ENCODE peak calls at places on chromosomes 3 and 15, in five cellular contexts. N, P, Q, S and I are unnamed samples.

GRCh38 chr3:129336093-129336706 is 57.5 kb downstream of the HMCES start:
- DNase-seq in Q (no peak), N (no peak), P (no peak), S (no peak), I (no peak)

GRCh38 chr3:25001041-25001591 is 426.9 kb upstream of the RARB start:
- DNase-seq in Q (no peak), S (no peak), N (no peak), P (no peak), I (no peak)

GRCh38 chr15:93829115-93829849 is 402.1 kb upstream of the MCTP2 start:
- DNase-seq in Q (no peak), N (no peak), P (no peak), S (no peak), I (peak; percentile 60)

GRCh38 chr15:62769604-62770003 is 272.9 kb upstream of the TPM1 start:
- DNase-seq in S (no peak), Q (no peak), N (no peak), P (no peak), I (no peak)

GRCh38 chr3:98688363-98688762 is 74.8 kb upstream of the ST3GAL6 start:
- DNase-seq in Q (no peak), N (no peak), P (no peak), S (no peak), I (no peak)

GRCh38 chr3:18739098-18739431 is 313.9 kb upstream of the SATB1 start:
- DNase-seq in Q (no peak), P (no peak), N (no peak), S (no peak), I (no peak)

GRCh38 chr3:132134611-132135010 is 99.8 kb upstream of the CPNE4 start:
- DNase-seq in P (no peak), Q (no peak), S (no peak), N (no peak), I (no peak)

GRCh38 chr3:168025076-168025475 is 70.6 kb downstream of the GOLIM4 start:
- DNase-seq in Q (no peak), P (no peak), N (no peak), S (no peak), I (no peak)

GRCh38 chr3:38478901-38479300 is 17.2 kb upstream of the EXOG start:
- DNase-seq in N (no peak), P (no peak), S (no peak), Q (no peak), I (no peak)

GRCh38 chr3:38479431-38480092 is 16.6 kb upstream of the EXOG start:
- DNase-seq in P (peak; percentile 75), S (peak; percentile 68), Q (peak; percentile 65), N (peak; percentile 45), I (peak; percentile 41)

GRCh38 chr3:38477839-38478450 is 18.2 kb upstream of the EXOG start:
- DNase-seq in Q (no peak), S (no peak), P (no peak), N (no peak), I (no peak)

GRCh38 chr3:38480930-38481329 is 15.2 kb upstream of the EXOG start:
- DNase-seq in N (no peak), P (no peak), Q (no peak), S (no peak), I (no peak)

GRCh38 chr3:38480093-38480445 is 16.1 kb upstream of the EXOG start:
- DNase-seq in Q (no peak), P (no peak), S (no peak), N (no peak), I (no peak)
- TF ChIP-seq CTCF in Q (no peak), P (no peak), S (no peak), N (peak; percentile 34), I (no peak)

GRCh38 chr3:186852994-186853393 is 10.5 kb downstream of the ADIPOQ start:
- DNase-seq in S (no peak), Q (no peak), N (no peak), P (no peak), I (no peak)

GRCh38 chr3:186849392-186849975 is 7.0 kb downstream of the ADIPOQ start:
- DNase-seq in Q (no peak), S (no peak), N (no peak), P (no peak), I (no peak)

GRCh38 chr3:186854146-186854545 is 11.6 kb downstream of the ADIPOQ start:
- DNase-seq in N (no peak), P (no peak), Q (no peak), S (no peak), I (no peak)

GRCh38 chr3:186857743-186858142 is 15.2 kb downstream of the ADIPOQ start:
- DNase-seq in S (no peak), N (no peak), Q (no peak), P (no peak), I (no peak)

DNA sequence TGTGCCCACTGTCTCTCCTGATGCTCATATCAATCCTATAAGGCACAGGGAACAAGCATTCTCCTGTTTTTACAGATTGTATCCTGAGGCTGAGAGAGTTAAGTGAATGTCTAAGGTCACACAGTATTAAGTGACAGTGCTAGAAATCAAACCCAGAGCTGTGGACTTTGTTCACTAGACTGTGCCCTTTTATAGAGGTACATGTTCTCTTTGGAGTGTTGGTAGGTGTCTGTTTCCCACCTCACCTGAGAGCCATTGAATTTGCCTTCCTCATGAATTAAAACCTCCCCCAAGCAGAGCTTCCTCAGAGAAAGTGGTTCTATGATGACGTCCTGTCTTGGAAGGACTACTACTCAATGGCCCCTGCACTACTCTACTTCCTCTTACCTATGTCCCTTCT is 12.4 kb downstream of the ADIPOQ start:
- DNase-seq in S (no peak), Q (no peak), N (no peak), P (no peak), I (no peak)
- H3K4me1 ChIP-seq in S (no peaks in the 10 kb centered on the region), Q (no peaks in the 10 kb centered on the region), N (no peaks in the 10 kb centered on the region), P (no peaks in the 10 kb centered on the region), I (no peaks in the 10 kb centered on the region)

GRCh38 chr3:71446734-71447133 is 136.8 kb downstream of the FOXP1 start:
- DNase-seq in P (no peak), Q (no peak), S (no peak), N (no peak), I (no peak)
- H3K4me3 ChIP-seq in P (no peak overlapping the region), Q (no peak overlapping the region), S (no peak overlapping the region), N (no peak overlapping the region), I (no peak overlapping the region)

GRCh38 chr3:151290673-151291072 is 12.3 kb upstream of the P2RY14 start:
- DNase-seq in P (no peak), S (no peak), Q (no peak), N (no peak), I (no peak)
- TF ChIP-seq CTCF in P (no peak), S (peak; percentile 9), Q (peak; percentile 31), N (no peak), I (peak; percentile 41)

GRCh38 chr15:73691398-73691797 is 7.2 kb downstream of the CD276 start:
- DNase-seq in N (no peak), Q (peak; percentile 60), P (peak; percentile 76), S (peak; percentile 52), I (peak; percentile 74)

GRCh38 chr15:73697033-73697467 is 12.9 kb downstream of the CD276 start:
- DNase-seq in N (peak; percentile 75), Q (peak; percentile 86), P (peak; percentile 76), S (peak; percentile 72), I (peak; percentile 91)

GRCh38 chr15:73696641-73697001 is 12.4 kb downstream of the CD276 start:
- DNase-seq in Q (no peak), N (no peak), S (no peak), P (no peak), I (no peak)

GRCh38 chr15:73695773-73696640 is 11.8 kb downstream of the CD276 start:
- DNase-seq in S (no peak), P (no peak), N (no peak), Q (no peak), I (no peak)

GRCh38 chr15:73694419-73694818 is 10.2 kb downstream of the CD276 start:
- DNase-seq in N (no peak), Q (no peak), P (no peak), S (no peak), I (no peak)
- H3K4me1 ChIP-seq in N (peaks cover 16% of the 10 kb centered on the region), Q (peaks cover 63% of the 10 kb centered on the region), P (peaks cover 7% of the 10 kb centered on the region), S (peaks cover 10% of the 10 kb centered on the region), I (peaks cover 11% of the 10 kb centered on the region)

GRCh38 chr3:138349926-138350665 is 1.7 kb downstream of the MRAS start:
- DNase-seq in N (no peak), S (no peak), Q (peak; percentile 70), P (no peak), I (no peak)

GRCh38 chr3:138348107-138348949 is at the start of gene MRAS:
- DNase-seq in Q (peak; percentile 87), P (peak; percentile 65), N (no peak), S (peak; percentile 67), I (peak; percentile 59)

GRCh38 chr3:138351151-138351550 is 2.8 kb downstream of the MRAS start:
- DNase-seq in Q (no peak), S (no peak), N (no peak), P (no peak), I (no peak)

GRCh38 chr3:138347084-138347483 is 1.3 kb upstream of the MRAS start:
- DNase-seq in N (no peak), S (no peak), P (no peak), Q (no peak), I (no peak)

DNA sequence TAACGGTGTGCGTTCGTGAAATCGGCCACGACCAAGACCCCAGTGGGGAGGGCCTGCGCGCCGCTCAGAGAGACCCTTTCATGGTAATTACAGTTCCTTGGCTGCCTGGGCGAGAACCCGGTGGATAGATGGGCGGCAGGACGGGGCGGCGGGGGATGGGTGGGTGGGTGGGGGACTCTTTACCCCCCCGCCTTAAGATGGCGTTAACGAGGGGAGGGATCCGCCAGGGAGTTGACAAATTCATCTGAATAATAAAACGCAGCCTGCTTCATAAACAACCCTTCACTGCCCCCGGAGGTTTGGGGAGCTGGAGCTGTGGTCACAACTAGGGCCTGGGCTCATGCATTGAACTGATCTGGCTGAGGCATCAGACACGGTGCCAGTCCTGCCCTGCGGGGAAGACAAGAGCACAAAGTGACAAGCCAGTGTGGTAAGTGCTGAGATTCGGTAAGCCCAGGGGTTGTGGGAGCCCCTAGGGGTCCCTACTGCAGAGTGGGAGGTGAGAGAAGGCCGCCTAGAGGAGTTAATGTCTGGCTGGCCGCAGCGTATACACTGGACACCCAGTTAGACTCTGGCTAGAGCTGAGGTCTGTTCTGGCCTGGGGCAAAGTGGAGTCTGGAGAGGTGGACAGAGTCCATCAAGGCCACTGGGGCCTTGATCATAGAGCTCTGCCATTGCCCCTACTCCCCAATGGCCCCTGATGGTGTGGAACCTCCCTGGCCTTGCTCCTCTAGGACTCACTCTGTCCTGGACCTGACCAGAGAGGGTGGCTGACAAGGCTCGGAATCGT is 766 bp downstream of the MRAS start:
- DNase-seq in P (peak; percentile 9), N (no peak), S (no peak), Q (no peak), I (no peak)
- H3K4me3 ChIP-seq in P (peak overlapping the region; percentile 36), N (no peak overlapping the region), S (peak overlapping the region; percentile 72), Q (peak overlapping the region; percentile 82), I (peak overlapping the region; percentile 57)

GRCh38 chr3:43075904-43076661 is 29.8 kb downstream of the POMGNT2 start:
- DNase-seq in P (no peak), S (no peak), Q (no peak), N (no peak), I (no peak)
- TF ChIP-seq CTCF in P (no peak), S (no peak), Q (no peak), N (no peak), I (no peak)